ENCODE peak calls at places on chromosome 22, in nine cellular contexts. Y is posterior vena cava; W is SK-N-DZ; C is pancreas; F is ovary; T is activated CD4-positive, alpha-beta T cell treated with anti-CD3 and anti-CD28 coated beads, Interleukin-2, amount 10 ng/mL, durations not matched to agents 7 days and 5 days; G is RCC 7860; M is thyroid gland; L is lung microvascular endothelial cell. O is an unnamed sample.

GRCh38 chr22:41092847-41093371 is 517 bp downstream of the EP300 start:
- DNase-seq in Y (no peak), W (peak; percentile 37), C (peak; percentile 36), F (no peak), T (peak; percentile 35), G (no peak), M (peak; percentile 48), L (peak; percentile 35), O (no peak)

GRCh38 chr22:29080061-29080975 is 7.5 kb downstream of the KREMEN1 start:
- DNase-seq in Y (no peak), W (peak; percentile 93), C (no peak), F (no peak), T (no peak), G (no peak), M (no peak), L (no peak), O (no peak)

GRCh38 chr22:28815729-28816128 is 15.4 kb upstream of the XBP1 start:
- DNase-seq in Y (no peak), W (no peak), C (no peak), F (no peak), T (no peak), G (no peak), M (peak; percentile 68), L (no peak), O (no peak)

GRCh38 chr22:38843716-38844660 is at the start of gene NPTXR:
- DNase-seq in Y (no peak), W (peak; percentile 44), C (no peak), F (peak; percentile 60), T (peak; percentile 25), G (peak; percentile 16), M (peak; percentile 68), L (peak; percentile 44), O (no peak)

GRCh38 chr22:27284314-27284713 is 517.2 kb downstream of the MN1 start:
- DNase-seq in Y (no peak), W (no peak), C (no peak), F (no peak), T (no peak), G (no peak), M (no peak), L (no peak), O (no peak)

GRCh38 chr22:37340331-37341262 is 58.3 kb downstream of the CYTH4 start:
- DNase-seq in Y (no peak), W (no peak), C (no peak), F (no peak), T (no peak), G (no peak), M (no peak), L (no peak), O (no peak)

GRCh38 chr22:36183446-36183845 is 18.2 kb downstream of the APOL4 start:
- DNase-seq in Y (no peak), W (no peak), C (no peak), F (no peak), T (no peak), G (no peak), M (no peak), L (no peak), O (no peak)

GRCh38 chr22:40175571-40176105 is 2.1 kb upstream of the TNRC6B start:
- DNase-seq in Y (no peak), W (no peak), C (no peak), F (no peak), T (no peak), G (no peak), M (no peak), L (no peak), O (no peak)

GRCh38 chr22:23243006-23243573 is 62.8 kb downstream of the BCR start:
- DNase-seq in Y (no peak), W (no peak), C (no peak), F (no peak), T (peak; percentile 80), G (no peak), M (peak; percentile 27), L (no peak), O (no peak)

GRCh38 chr22:43878079-43878795 is 13.6 kb downstream of the PNPLA5 start:
- DNase-seq in Y (peak; percentile 64), W (no peak), C (no peak), F (peak; percentile 50), T (no peak), G (no peak), M (no peak), L (no peak), O (no peak)

GRCh38 chr22:43349636-43350035 is 6.5 kb upstream of the SCUBE1 start:
- DNase-seq in Y (peak; percentile 58), W (no peak), C (no peak), F (no peak), T (no peak), G (no peak), M (no peak), L (no peak), O (no peak)

GRCh38 chr22:19182472-19183157 is 4.1 kb upstream of the SLC25A1 start:
- DNase-seq in Y (no peak), W (no peak), C (no peak), F (no peak), T (no peak), G (no peak), M (peak; percentile 49), L (no peak), O (no peak)

GRCh38 chr22:25161017-25161915 is 38.4 kb upstream of the CRYBB3 start:
- DNase-seq in Y (no peak), W (no peak), C (no peak), F (no peak), T (no peak), G (no peak), M (no peak), L (no peak), O (no peak)

GRCh38 chr22:17369553-17370035 is 334 bp downstream of the CECR2 start:
- DNase-seq in Y (no peak), W (peak; percentile 45), C (peak; percentile 31), F (peak; percentile 11), T (peak; percentile 9), G (no peak), M (peak; percentile 66), L (peak; percentile 11), O (no peak)

GRCh38 chr22:36726007-36726380 is 22.4 kb upstream of the CACNG2 start:
- DNase-seq in Y (peak; percentile 50), W (no peak), C (no peak), F (no peak), T (no peak), G (no peak), M (no peak), L (no peak), O (no peak)

GRCh38 chr22:43860831-43861230 is 1.5 kb downstream of the SULT4A1 start:
- DNase-seq in Y (no peak), W (no peak), C (no peak), F (no peak), T (no peak), G (no peak), M (no peak), L (no peak), O (no peak)

GRCh38 chr22:31585161-31585859 is 76.7 kb downstream of the PISD start:
- DNase-seq in Y (peak; percentile 67), W (no peak), C (no peak), F (no peak), T (no peak), G (no peak), M (no peak), L (no peak), O (no peak)

GRCh38 chr22:42813501-42813900 is 43.6 kb downstream of the ARFGAP3 start:
- DNase-seq in Y (no peak), W (no peak), C (no peak), F (no peak), T (no peak), G (no peak), M (peak; percentile 64), L (no peak), O (no peak)

GRCh38 chr22:24975813-24976341 is 23.4 kb downstream of the KIAA1671 start:
- DNase-seq in Y (peak; percentile 93), W (no peak), C (no peak), F (peak; percentile 80), T (no peak), G (no peak), M (peak; percentile 34), L (no peak), O (no peak)

GRCh38 chr22:37053310-37054077 is 2.0 kb downstream of the KCTD17 start:
- DNase-seq in Y (no peak), W (no peak), C (no peak), F (no peak), T (no peak), G (no peak), M (peak; percentile 29), L (no peak), O (no peak)

GRCh38 chr22:45496451-45496941 is 6.2 kb upstream of the FBLN1 start:
- DNase-seq in Y (peak; percentile 79), W (no peak), C (no peak), F (peak; percentile 51), T (no peak), G (no peak), M (no peak), L (no peak), O (no peak)